ENCODE peak calls at places on chromosomes 2 and 18, in nine cellular contexts. L is foreskin fibroblast, W is epithelial cell of esophagus, N is lung, U is kidney, Q is fibroblast of mammary gland, C is GM12865, A is fibroblast of the aortic adventitia, B is body of pancreas. G is an unnamed sample.

GRCh38 chr2:18580606-18581005 is 8.8 kb downstream of the NT5C1B start:
- DNase-seq in L (no peak), W (no peak), N (no peak), U (no peak), Q (no peak), C (no peak), A (no peak), B (no peak), G (no peak)

GRCh38 chr2:236744316-236745105 is 174.9 kb downstream of the ACKR3 start:
- DNase-seq in L (peak), W (no peak), N (no peak), U (no peak), Q (peak), C (no peak), A (peak), B (no peak), G (peak)

GRCh38 chr2:157872791-157873190 is 3.3 kb downstream of the ACVR1 start:
- DNase-seq in L (no peak), W (peak), N (no peak), U (no peak), Q (no peak), C (no peak), A (no peak), B (no peak), G (no peak)

GRCh38 chr2:191643425-191643824 is 34.5 kb upstream of the NABP1 start:
- DNase-seq in L (no peak), W (no peak), N (no peak), U (no peak), Q (no peak), C (no peak), A (no peak), B (no peak), G (no peak)

GRCh38 chr2:236350426-236350825 is 86.2 kb upstream of the ASB18 start:
- DNase-seq in L (no peak), W (no peak), N (no peak), U (no peak), Q (no peak), C (no peak), A (no peak), B (no peak), G (no peak)

GRCh38 chr2:99624682-99625081 is 134.9 kb upstream of the REV1 start:
- DNase-seq in L (no peak), W (no peak), N (no peak), U (no peak), Q (no peak), C (no peak), A (no peak), B (no peak), G (no peak)

GRCh38 chr2:189386741-189387140 is 54.5 kb upstream of the WDR75 start:
- DNase-seq in L (no peak), W (no peak), N (no peak), U (no peak), Q (no peak), C (no peak), A (no peak), B (no peak), G (no peak)

GRCh38 chr2:200422071-200422470 is 87.8 kb downstream of the KCTD18 start:
- DNase-seq in L (no peak), W (no peak), N (no peak), U (no peak), Q (no peak), C (no peak), A (no peak), B (no peak), G (no peak)

GRCh38 chr2:62112192-62112591 is 83.7 kb upstream of the B3GNT2 start:
- DNase-seq in L (peak), W (peak), N (no peak), U (no peak), Q (peak), C (no peak), A (peak), B (no peak), G (peak)

GRCh38 chr18:70907673-70908072 is 618.8 kb downstream of the SOCS6 start:
- DNase-seq in L (no peak), W (no peak), N (no peak), U (no peak), Q (no peak), C (no peak), A (peak), B (no peak), G (no peak)

GRCh38 chr2:76050196-76050595 is 339.5 kb upstream of the GCFC2 start:
- DNase-seq in L (no peak), W (peak), N (no peak), U (no peak), Q (no peak), C (no peak), A (no peak), B (no peak), G (no peak)

GRCh38 chr2:96985181-96985580 is 1.2 kb downstream of the FAM178B start:
- DNase-seq in L (no peak), W (no peak), N (no peak), U (no peak), Q (no peak), C (no peak), A (no peak), B (no peak), G (no peak)

GRCh38 chr2:157246212-157247067 is 11.1 kb upstream of the GALNT5 start:
- DNase-seq in L (peak), W (peak), N (no peak), U (no peak), Q (peak), C (peak), A (peak), B (no peak), G (peak)

GRCh38 chr2:11006191-11006590 is 94.5 kb downstream of the KCNF1 start:
- DNase-seq in L (no peak), W (no peak), N (no peak), U (no peak), Q (no peak), C (no peak), A (no peak), B (no peak), G (no peak)

GRCh38 chr18:61284039-61284438 is 49.2 kb upstream of the CDH20 start:
- DNase-seq in L (no peak), W (no peak), N (no peak), U (no peak), Q (no peak), C (no peak), A (no peak), B (no peak), G (no peak)

GRCh38 chr2:75640621-75641121 is 5.9 kb upstream of the MRPL19 start:
- DNase-seq in L (peak), W (peak), N (peak), U (peak), Q (peak), C (peak), A (peak), B (peak), G (peak)

GRCh38 chr2:239398536-239398935 is 2.3 kb downstream of the HDAC4 start:
- DNase-seq in L (peak), W (no peak), N (no peak), U (no peak), Q (no peak), C (no peak), A (no peak), B (no peak), G (no peak)

GRCh38 chr2:46979611-46980010 is 64.0 kb upstream of the MCFD2 start:
- DNase-seq in L (no peak), W (no peak), N (no peak), U (no peak), Q (no peak), C (peak), A (no peak), B (no peak), G (no peak)

GRCh38 chr18:77143196-77143595 is 10.6 kb upstream of the MBP start:
- DNase-seq in L (no peak), W (no peak), N (no peak), U (no peak), Q (no peak), C (no peak), A (no peak), B (no peak), G (no peak)

GRCh38 chr18:58447342-58448190 is 181.3 kb downstream of the ALPK2 start:
- DNase-seq in L (peak), W (no peak), N (no peak), U (no peak), Q (peak), C (no peak), A (no peak), B (no peak), G (no peak)

GRCh38 chr2:74148457-74149248 is 941 bp upstream of the BOLA3 start:
- DNase-seq in L (peak), W (no peak), N (no peak), U (no peak), Q (peak), C (no peak), A (no peak), B (no peak), G (no peak)

GRCh38 chr2:212005077-212005671 is 533.4 kb downstream of the ERBB4 start:
- DNase-seq in L (peak), W (peak), N (peak), U (no peak), Q (peak), C (peak), A (peak), B (no peak), G (no peak)

GRCh38 chr2:118207889-118208288 is 119.6 kb downstream of the INSIG2 start:
- DNase-seq in L (no peak), W (no peak), N (no peak), U (no peak), Q (no peak), C (no peak), A (no peak), B (no peak), G (no peak)

GRCh38 chr2:155679647-155680046 is 652.9 kb downstream of the NR4A2 start:
- DNase-seq in L (no peak), W (peak), N (no peak), U (no peak), Q (no peak), C (no peak), A (no peak), B (no peak), G (no peak)

GRCh38 chr2:168796583-168797285 is 5.7 kb upstream of the NOSTRIN start:
- DNase-seq in L (no peak), W (no peak), N (no peak), U (no peak), Q (peak), C (no peak), A (no peak), B (no peak), G (no peak)

GRCh38 chr2:47093626-47094025 is 61.5 kb downstream of the STPG4 start:
- DNase-seq in L (no peak), W (no peak), N (no peak), U (no peak), Q (no peak), C (no peak), A (no peak), B (no peak), G (no peak)

GRCh38 chr2:84830758-84831500 is 50.0 kb downstream of the TRABD2A start:
- DNase-seq in L (no peak), W (no peak), N (no peak), U (no peak), Q (no peak), C (no peak), A (no peak), B (no peak), G (no peak)

GRCh38 chr18:60092073-60092472 is 192.3 kb downstream of the PMAIP1 start:
- DNase-seq in L (no peak), W (no peak), N (no peak), U (no peak), Q (peak), C (no peak), A (peak), B (no peak), G (peak)

GRCh38 chr2:68223419-68223818 is 28.9 kb downstream of the PPP3R1 start:
- DNase-seq in L (no peak), W (no peak), N (no peak), U (no peak), Q (peak), C (no peak), A (peak), B (no peak), G (no peak)

GRCh38 chr2:14240868-14241267 is 391.6 kb upstream of the LRATD1 start:
- DNase-seq in L (no peak), W (no peak), N (no peak), U (no peak), Q (no peak), C (no peak), A (no peak), B (no peak), G (no peak)

GRCh38 chr2:39661771-39662325 is 3.9 kb upstream of the TMEM178A start:
- DNase-seq in L (no peak), W (no peak), N (no peak), U (no peak), Q (no peak), C (no peak), A (peak), B (no peak), G (no peak)

GRCh38 chr18:23763343-23763742 is 74.1 kb downstream of the LAMA3 start:
- DNase-seq in L (no peak), W (no peak), N (no peak), U (no peak), Q (no peak), C (no peak), A (no peak), B (no peak), G (no peak)

GRCh38 chr2:26018184-26018716 is 15.6 kb upstream of the RAB10 start:
- DNase-seq in L (peak), W (peak), N (peak), U (peak), Q (peak), C (no peak), A (peak), B (peak), G (no peak)

GRCh38 chr2:216495656-216496055 is 3.0 kb upstream of the RPL37A start:
- DNase-seq in L (peak), W (no peak), N (no peak), U (no peak), Q (peak), C (peak), A (peak), B (no peak), G (no peak)

GRCh38 chr2:105796791-105797190 is 52.1 kb downstream of the NCK2 start:
- DNase-seq in L (peak), W (peak), N (no peak), U (no peak), Q (peak), C (no peak), A (no peak), B (no peak), G (no peak)

GRCh38 chr2:105797298-105797819 is 52.6 kb downstream of the NCK2 start:
- DNase-seq in L (peak), W (peak), N (no peak), U (no peak), Q (peak), C (peak), A (peak), B (no peak), G (no peak)

GRCh38 chr2:105800036-105800755 is 55.5 kb downstream of the NCK2 start:
- DNase-seq in L (peak), W (peak), N (no peak), U (no peak), Q (peak), C (peak), A (peak), B (no peak), G (no peak)

GRCh38 chr2:105796131-105796638 is 51.5 kb downstream of the NCK2 start:
- DNase-seq in L (no peak), W (no peak), N (no peak), U (no peak), Q (no peak), C (peak), A (no peak), B (no peak), G (no peak)

GRCh38 chr2:105798595-105798994 is 53.9 kb downstream of the NCK2 start:
- DNase-seq in L (no peak), W (no peak), N (no peak), U (no peak), Q (no peak), C (peak), A (no peak), B (no peak), G (no peak)
- H3K4me3 ChIP-seq in L (no peak), W (no peak), N (no peak), U (no peak), Q (no peak), C (peak), A (no peak), B (no peak), G (no peak)

DNA sequence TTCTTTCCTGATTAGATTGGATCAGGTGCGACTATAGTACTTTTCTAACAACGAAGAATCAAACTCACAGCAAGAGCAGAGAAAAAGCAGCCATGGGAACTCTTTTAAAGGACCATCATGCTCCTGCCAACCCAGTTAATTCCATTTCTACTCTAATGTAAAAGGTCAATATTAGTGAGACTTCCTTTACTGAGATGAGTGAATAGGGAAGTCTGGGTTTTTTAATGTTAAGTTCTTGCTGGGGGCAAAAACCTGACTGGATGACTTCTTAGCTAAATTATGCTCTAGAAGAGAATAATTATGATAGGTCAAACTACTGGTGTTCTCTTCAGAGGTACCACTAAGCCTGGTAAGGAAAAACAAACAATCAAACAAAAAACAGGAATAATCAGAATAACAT is 8.4 kb downstream of the SRBD1 start:
- DNase-seq in L (no peak), W (no peak), N (no peak), U (no peak), Q (no peak), C (no peak), A (no peak), B (no peak), G (no peak)
- TF ChIP-seq CTCF in L (no peak), W (no peak), N (no peak), U (no peak), Q (no peak), C (no peak), A (no peak), B (no peak), G (no peak)

GRCh38 chr2:165827219-165827920 is 33.3 kb upstream of the GALNT3 start:
- DNase-seq in L (no peak), W (no peak), N (no peak), U (no peak), Q (no peak), C (no peak), A (no peak), B (no peak), G (no peak)

GRCh38 chr2:165827921-165828276 is 33.9 kb upstream of the GALNT3 start:
- DNase-seq in L (peak), W (no peak), N (no peak), U (no peak), Q (no peak), C (no peak), A (no peak), B (no peak), G (no peak)

GRCh38 chr2:165835363-165835762 is 41.3 kb upstream of the GALNT3 start:
- DNase-seq in L (no peak), W (no peak), N (no peak), U (no peak), Q (no peak), C (no peak), A (no peak), B (no peak), G (no peak)

GRCh38 chr2:165837122-165837521 is 43.1 kb upstream of the GALNT3 start:
- DNase-seq in L (peak), W (peak), N (no peak), U (no peak), Q (peak), C (no peak), A (peak), B (no peak), G (peak)

DNA sequence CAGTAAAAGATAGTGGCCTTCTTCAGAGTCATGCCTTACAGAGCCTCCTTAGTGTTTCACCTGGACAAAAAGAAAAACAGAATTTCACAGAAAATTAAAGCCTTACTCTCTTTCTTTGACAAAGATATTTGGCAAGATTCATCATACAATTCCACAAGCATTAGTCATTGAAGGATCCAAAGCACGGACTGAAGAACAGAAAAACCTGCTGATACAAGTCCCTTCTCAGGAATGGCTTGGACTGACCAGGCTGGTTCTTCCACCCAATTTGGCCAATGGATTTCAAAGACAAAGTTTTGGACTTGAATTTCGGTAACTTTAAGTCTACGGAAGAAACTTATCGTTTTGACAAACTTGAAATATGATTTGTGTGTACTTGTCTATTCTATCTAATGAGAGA is 39.1 kb upstream of the GALNT3 start:
- DNase-seq in L (peak), W (peak), N (no peak), U (no peak), Q (peak), C (no peak), A (peak), B (no peak), G (peak)
- H3K4me3 ChIP-seq in L (no peak), W (no peak), N (no peak), U (no peak), Q (no peak), C (no peak), A (no peak), B (no peak), G (no peak)

GRCh38 chr18:8426401-8426800 is 182.8 kb upstream of the RAB12 start:
- DNase-seq in L (no peak), W (no peak), N (no peak), U (no peak), Q (no peak), C (peak), A (no peak), B (no peak), G (no peak)
- TF ChIP-seq CTCF in L (peak), W (no peak), N (no peak), U (no peak), Q (peak), C (peak), A (no peak), B (no peak), G (peak)

DNA sequence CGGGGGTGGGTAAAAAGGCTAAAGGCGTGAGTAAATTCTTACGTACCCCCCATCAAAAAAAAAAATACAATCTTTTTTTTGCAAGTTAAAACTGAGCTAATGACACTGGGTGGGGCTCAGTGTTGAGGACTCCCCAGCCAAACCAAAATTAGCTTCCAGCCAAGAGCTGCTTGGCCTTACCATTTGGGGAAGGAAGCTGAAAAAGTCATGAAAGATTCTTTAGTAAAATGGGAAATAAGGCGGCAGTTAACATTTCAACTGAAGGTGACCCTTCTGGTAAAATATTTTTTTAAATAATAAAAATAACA is 16.4 kb downstream of the SMAD7 start:
- DNase-seq in L (no peak), W (no peak), N (no peak), U (no peak), Q (no peak), C (peak), A (peak), B (no peak), G (no peak)
- H3K4me3 ChIP-seq in L (no peak), W (no peak), N (no peak), U (no peak), Q (no peak), C (peak), A (peak), B (no peak), G (no peak)

DNA sequence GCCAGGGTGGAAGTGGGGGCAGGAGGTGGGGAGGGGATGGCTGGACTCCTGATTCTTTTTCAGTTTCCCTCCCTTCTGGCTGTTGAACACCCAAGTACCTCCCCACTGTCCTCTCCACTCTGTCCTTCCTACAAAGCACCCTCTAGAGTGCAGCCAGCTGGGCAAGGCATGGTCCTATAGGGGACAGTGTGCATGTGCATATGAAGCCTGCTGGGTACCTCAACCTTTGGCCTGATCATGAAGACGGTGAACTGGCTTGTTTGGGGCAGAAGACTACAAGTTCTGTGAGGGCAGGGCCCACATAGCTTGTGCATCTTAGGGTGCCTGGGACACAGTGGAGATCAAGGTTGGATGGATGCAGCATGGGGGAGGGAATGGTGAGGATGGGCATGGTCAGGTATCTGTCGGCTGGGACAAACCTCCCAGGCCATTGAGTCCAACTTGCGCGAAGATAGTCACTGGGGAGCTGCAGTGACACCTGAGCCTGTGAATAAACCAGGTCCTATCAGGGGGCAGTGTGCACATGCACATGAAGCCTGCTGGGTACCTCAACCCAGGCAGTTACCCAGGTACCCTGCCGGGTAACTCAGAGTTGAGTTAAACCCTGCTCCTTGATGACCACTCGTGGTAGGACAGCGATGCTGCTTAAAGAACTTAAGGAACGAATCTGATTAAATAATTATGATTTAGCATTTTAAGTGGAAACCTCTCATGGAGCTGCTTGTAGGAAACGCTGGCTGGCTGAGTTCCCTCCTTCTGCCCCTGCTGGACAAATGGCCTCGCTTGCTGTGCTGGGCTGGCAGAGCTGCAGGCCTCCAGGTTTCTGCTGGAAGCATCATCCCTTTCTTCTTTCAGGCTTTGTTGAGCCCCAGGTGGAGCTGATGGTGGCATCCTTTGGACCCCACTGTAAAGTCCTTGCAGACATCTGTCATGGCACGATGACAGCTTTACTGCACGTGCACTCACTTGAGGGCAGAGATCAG is 84.0 kb downstream of the POLR1A start:
- DNase-seq in L (peak), W (no peak), N (no peak), U (no peak), Q (no peak), C (no peak), A (no peak), B (peak), G (no peak)
- TF ChIP-seq CTCF in L (no peak), W (no peak), N (no peak), U (no peak), Q (peak), C (no peak), A (peak), B (no peak), G (no peak)